ENCODE peak calls at places on chromosome 2, in five cellular contexts. T is aorta, W is Panc1, N is HuH-7, Q is KG1. F is an unnamed sample.

GRCh38 chr2:150710916-150711315 is 223.4 kb upstream of the RND3 start:
- DNase-seq in W (no peak), Q (no peak), T (no peak), N (no peak), F (no peak)

GRCh38 chr2:216121255-216121654 is 12.1 kb downstream of the XRCC5 start:
- DNase-seq in T (no peak), W (no peak), Q (no peak), N (no peak), F (no peak)

GRCh38 chr2:235623052-235623451 is 129.2 kb downstream of the AGAP1 start:
- DNase-seq in N (no peak), T (no peak), W (no peak), Q (no peak), F (no peak)

GRCh38 chr2:233350708-233351107 is 3.6 kb upstream of the DGKD start:
- DNase-seq in N (no peak), W (peak; percentile 84), T (no peak), Q (no peak), F (peak; percentile 9)

GRCh38 chr2:185181901-185182300 is 556.7 kb upstream of the FSIP2 start:
- DNase-seq in Q (no peak), W (no peak), N (no peak), T (no peak), F (no peak)

GRCh38 chr2:35468271-35468670 is 887.3 kb upstream of the CRIM1 start:
- DNase-seq in N (no peak), Q (no peak), W (no peak), T (no peak), F (no peak)

GRCh38 chr2:163990554-163990953 is 254.7 kb upstream of the FIGN start:
- DNase-seq in Q (no peak), T (no peak), W (no peak), N (no peak), F (no peak)

GRCh38 chr2:181989099-181989498 is 3.4 kb downstream of the PPP1R1C start:
- DNase-seq in T (no peak), Q (no peak), N (no peak), W (no peak), F (no peak)

GRCh38 chr2:46252891-46253659 is 44.1 kb upstream of the EPAS1 start:
- DNase-seq in Q (no peak), W (no peak), T (no peak), N (no peak), F (peak; percentile 10)

GRCh38 chr2:23658466-23658942 is 268.4 kb downstream of the ATAD2B start:
- DNase-seq in T (no peak), W (no peak), Q (no peak), N (peak; percentile 86), F (no peak)

GRCh38 chr2:101518470-101519172 is 43.7 kb upstream of the RFX8 start:
- DNase-seq in T (no peak), Q (no peak), W (no peak), N (peak; percentile 63), F (no peak)

GRCh38 chr2:101007415-101008345 is 5.6 kb downstream of the RPL31 start:
- DNase-seq in Q (no peak), T (no peak), W (no peak), N (no peak), F (no peak)

GRCh38 chr2:46462936-46463335 is 16.4 kb upstream of the TMEM247 start:
- DNase-seq in T (no peak), Q (no peak), W (no peak), N (no peak), F (no peak)

GRCh38 chr2:241673797-241674725 is 12.6 kb downstream of the DTYMK start:
- DNase-seq in W (no peak), T (no peak), N (no peak), Q (no peak), F (no peak)

GRCh38 chr2:207163053-207163814 is 2.5 kb downstream of the KLF7 start:
- DNase-seq in Q (no peak), T (no peak), W (no peak), N (no peak), F (no peak)

GRCh38 chr2:28616618-28617017 is 120.8 kb downstream of the PLB1 start:
- DNase-seq in T (no peak), W (no peak), N (no peak), Q (no peak), F (no peak)

GRCh38 chr2:20185176-20186022 is 39.5 kb downstream of the SDC1 start:
- DNase-seq in Q (no peak), N (no peak), W (no peak), T (no peak), F (no peak)